ENCODE peak calls at places on chromosomes 5 and 9, in seven cellular contexts. One of them, this sample, is unnamed.
A peak's percentile ranks its signal among the peaks of the same experiment; 100 is the strongest.

GRCh38 chr9:100465270-100465669 is 7.7 kb upstream of the TMEFF1 start:
- DNase-seq in HCT116: no peak
- DNase-seq in HepG2: peak; percentile 81
- DNase-seq in A549: no peak
- DNase-seq in H1: no peak
- DNase-seq in IMR-90: no peak
- DNase-seq in K562: no peak
- DNase-seq in this sample: no peak

GRCh38 chr5:131379071-131379538 is 115.3 kb downstream of the CDC42SE2 start:
- DNase-seq in HCT116: no peak
- DNase-seq in HepG2: peak; percentile 26
- DNase-seq in A549: peak; percentile 23
- DNase-seq in H1: no peak
- DNase-seq in IMR-90: peak; percentile 18
- DNase-seq in K562: no peak
- DNase-seq in this sample: no peak

GRCh38 chr9:21334603-21334968 is 618 bp downstream of the KLHL9 start:
- DNase-seq in HCT116: no peak
- DNase-seq in HepG2: peak; percentile 8
- DNase-seq in A549: peak; percentile 10
- DNase-seq in H1: no peak
- DNase-seq in IMR-90: peak; percentile 13
- DNase-seq in K562: no peak
- DNase-seq in this sample: no peak

GRCh38 chr9:89022071-89022721 is 30.9 kb downstream of the S1PR3 start:
- DNase-seq in HCT116: no peak
- DNase-seq in HepG2: no peak
- DNase-seq in A549: no peak
- DNase-seq in H1: no peak
- DNase-seq in IMR-90: peak; percentile 26
- DNase-seq in K562: no peak
- DNase-seq in this sample: no peak

GRCh38 chr9:15936316-15936869 is 383.6 kb downstream of the CCDC171 start:
- DNase-seq in HCT116: no peak
- DNase-seq in HepG2: no peak
- DNase-seq in A549: no peak
- DNase-seq in H1: no peak
- DNase-seq in IMR-90: peak; percentile 40
- DNase-seq in K562: no peak
- DNase-seq in this sample: peak; percentile 27

GRCh38 chr5:35647128-35647527 is 29.5 kb downstream of the SPEF2 start:
- DNase-seq in HCT116: no peak
- DNase-seq in HepG2: no peak
- DNase-seq in A549: no peak
- DNase-seq in H1: no peak
- DNase-seq in IMR-90: no peak
- DNase-seq in K562: no peak
- DNase-seq in this sample: no peak

GRCh38 chr9:89439571-89439970 is 58.3 kb downstream of the SEMA4D start:
- DNase-seq in HCT116: no peak
- DNase-seq in HepG2: no peak
- DNase-seq in A549: no peak
- DNase-seq in H1: no peak
- DNase-seq in IMR-90: no peak
- DNase-seq in K562: no peak
- DNase-seq in this sample: no peak

GRCh38 chr9:134619983-134620612 is 21.5 kb upstream of the COL5A1 start:
- DNase-seq in HCT116: no peak
- DNase-seq in HepG2: no peak
- DNase-seq in A549: no peak
- DNase-seq in H1: no peak
- DNase-seq in IMR-90: no peak
- DNase-seq in K562: no peak
- DNase-seq in this sample: no peak

GRCh38 chr9:131641618-131642495 is 96.5 kb downstream of the PRRT1B start:
- DNase-seq in HCT116: no peak
- DNase-seq in HepG2: no peak
- DNase-seq in A549: peak; percentile 23
- DNase-seq in H1: no peak
- DNase-seq in IMR-90: no peak
- DNase-seq in K562: no peak
- DNase-seq in this sample: no peak

GRCh38 chr5:117812866-117813265 is 1175.5 kb downstream of the DTWD2 start:
- DNase-seq in HCT116: no peak
- DNase-seq in HepG2: no peak
- DNase-seq in A549: no peak
- DNase-seq in H1: no peak
- DNase-seq in IMR-90: no peak
- DNase-seq in K562: no peak
- DNase-seq in this sample: no peak

GRCh38 chr5:165497707-165498106 is 1992.3 kb downstream of the MAT2B start:
- DNase-seq in HCT116: no peak
- DNase-seq in HepG2: no peak
- DNase-seq in A549: peak; percentile 64
- DNase-seq in H1: peak; percentile 7
- DNase-seq in IMR-90: peak; percentile 3
- DNase-seq in K562: no peak
- DNase-seq in this sample: peak; percentile 2

GRCh38 chr9:75648021-75648420 is 242.5 kb upstream of the PCSK5 start:
- DNase-seq in HCT116: no peak
- DNase-seq in HepG2: no peak
- DNase-seq in A549: no peak
- DNase-seq in H1: no peak
- DNase-seq in IMR-90: no peak
- DNase-seq in K562: no peak
- DNase-seq in this sample: no peak

GRCh38 chr5:84602371-84602771 is 217.7 kb upstream of the EDIL3 start:
- DNase-seq in HCT116: no peak
- DNase-seq in HepG2: no peak
- DNase-seq in A549: no peak
- DNase-seq in H1: no peak
- DNase-seq in IMR-90: no peak
- DNase-seq in K562: no peak
- DNase-seq in this sample: no peak

GRCh38 chr5:139740138-139740992 is 55.2 kb upstream of the PSD2 start:
- DNase-seq in HCT116: no peak
- DNase-seq in HepG2: no peak
- DNase-seq in A549: no peak
- DNase-seq in H1: no peak
- DNase-seq in IMR-90: no peak
- DNase-seq in K562: no peak
- DNase-seq in this sample: no peak

GRCh38 chr9:92170848-92171247 is 55.6 kb upstream of the SPTLC1 start:
- DNase-seq in HCT116: no peak
- DNase-seq in HepG2: no peak
- DNase-seq in A549: no peak
- DNase-seq in H1: no peak
- DNase-seq in IMR-90: no peak
- DNase-seq in K562: no peak
- DNase-seq in this sample: no peak

GRCh38 chr5:89377752-89378455 is 494.9 kb upstream of the MEF2C start:
- DNase-seq in HCT116: no peak
- DNase-seq in HepG2: no peak
- DNase-seq in A549: no peak
- DNase-seq in H1: no peak
- DNase-seq in IMR-90: no peak
- DNase-seq in K562: no peak
- DNase-seq in this sample: no peak

GRCh38 chr5:40594811-40595210 is 84.9 kb upstream of the PTGER4 start:
- DNase-seq in HCT116: no peak
- DNase-seq in HepG2: no peak
- DNase-seq in A549: no peak
- DNase-seq in H1: no peak
- DNase-seq in IMR-90: peak; percentile 56
- DNase-seq in K562: no peak
- DNase-seq in this sample: peak; percentile 17

GRCh38 chr5:11069041-11069440 is 308.0 kb upstream of the DAP start:
- DNase-seq in HCT116: no peak
- DNase-seq in HepG2: no peak
- DNase-seq in A549: no peak
- DNase-seq in H1: no peak
- DNase-seq in IMR-90: no peak
- DNase-seq in K562: no peak
- DNase-seq in this sample: no peak

GRCh38 chr9:76887003-76887821 is 18.7 kb downstream of the PRUNE2 start:
- DNase-seq in HCT116: no peak
- DNase-seq in HepG2: no peak
- DNase-seq in A549: no peak
- DNase-seq in H1: no peak
- DNase-seq in IMR-90: no peak
- DNase-seq in K562: no peak
- DNase-seq in this sample: no peak
- TF ChIP-seq POLR2A in HCT116: no peak
- TF ChIP-seq POLR2A in HepG2: no peak
- TF ChIP-seq POLR2A in A549: no peak
- TF ChIP-seq POLR2A in H1: no peak
- TF ChIP-seq POLR2A in IMR-90: no peak
- TF ChIP-seq POLR2A in K562: no peak
- TF ChIP-seq POLR2A in this sample: no peak

GRCh38 chr9:124290053-124290581 is 32.4 kb downstream of the NEK6 start:
- DNase-seq in HCT116: no peak
- DNase-seq in HepG2: no peak
- DNase-seq in A549: no peak
- DNase-seq in H1: no peak
- DNase-seq in IMR-90: no peak
- DNase-seq in K562: no peak
- DNase-seq in this sample: no peak

GRCh38 chr9:124292696-124293593 is 35.2 kb downstream of the NEK6 start:
- DNase-seq in HCT116: no peak
- DNase-seq in HepG2: no peak
- DNase-seq in A549: no peak
- DNase-seq in H1: no peak
- DNase-seq in IMR-90: no peak
- DNase-seq in K562: no peak
- DNase-seq in this sample: no peak

GRCh38 chr9:124291801-124292396 is 34.1 kb downstream of the NEK6 start:
- DNase-seq in HCT116: no peak
- DNase-seq in HepG2: peak; percentile 32
- DNase-seq in A549: no peak
- DNase-seq in H1: no peak
- DNase-seq in IMR-90: no peak
- DNase-seq in K562: no peak
- DNase-seq in this sample: no peak

GRCh38 chr9:124293712-124294504 is 36.2 kb downstream of the NEK6 start:
- DNase-seq in HCT116: no peak
- DNase-seq in HepG2: no peak
- DNase-seq in A549: no peak
- DNase-seq in H1: no peak
- DNase-seq in IMR-90: no peak
- DNase-seq in K562: no peak
- DNase-seq in this sample: no peak

DNA sequence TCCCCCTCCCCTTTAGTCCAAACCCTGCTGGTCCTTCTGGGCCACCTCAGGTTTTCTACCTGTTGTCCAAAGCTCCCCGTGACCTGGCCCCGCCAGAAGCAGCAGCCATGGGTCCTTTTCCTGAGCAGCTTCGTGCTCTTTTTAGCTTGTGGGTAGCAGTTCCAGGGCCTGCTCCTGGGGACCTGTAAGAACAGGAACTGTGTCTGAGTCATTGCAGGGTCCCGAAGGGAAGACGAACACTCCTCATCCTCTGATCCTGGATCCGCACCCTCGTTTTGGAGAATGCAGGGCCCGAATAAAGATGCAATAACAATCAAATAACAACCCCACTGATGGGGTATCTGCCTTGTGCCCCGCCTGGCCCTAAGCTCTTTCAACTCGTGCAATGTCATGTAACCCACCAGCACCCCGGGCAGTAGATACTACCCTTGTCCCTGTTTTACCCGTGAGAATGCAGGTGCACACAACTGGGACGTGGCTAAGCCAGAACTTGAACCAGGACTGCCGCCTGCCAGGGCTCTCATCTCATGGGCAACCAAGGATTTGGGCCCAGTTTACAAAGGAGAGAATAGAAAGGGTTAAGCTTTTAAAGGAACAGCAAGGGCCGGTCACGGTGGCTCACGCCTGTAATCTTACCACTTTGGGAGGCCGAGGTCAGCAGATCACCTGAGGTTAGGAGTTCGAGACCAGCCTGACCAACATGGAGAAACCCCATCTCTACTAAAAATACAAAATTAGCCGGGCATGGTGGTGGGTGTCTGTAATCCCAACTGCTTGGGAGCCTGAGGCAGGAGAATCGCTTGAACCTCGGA is 33.2 kb downstream of the NEK6 start:
- DNase-seq in HCT116: no peak
- DNase-seq in HepG2: no peak
- DNase-seq in A549: no peak
- DNase-seq in H1: no peak
- DNase-seq in IMR-90: no peak
- DNase-seq in K562: no peak
- DNase-seq in this sample: no peak
- H3K4me1 ChIP-seq in HCT116: peaks cover 73% of the 10 kb centered on the region
- H3K4me1 ChIP-seq in HepG2: peaks cover 78% of the 10 kb centered on the region
- H3K4me1 ChIP-seq in A549: peaks cover 74% of the 10 kb centered on the region
- H3K4me1 ChIP-seq in H1: no peaks in the 10 kb centered on the region
- H3K4me1 ChIP-seq in IMR-90: peaks cover 70% of the 10 kb centered on the region
- H3K4me1 ChIP-seq in K562: peaks cover under 1% of the 10 kb centered on the region
- H3K4me1 ChIP-seq in this sample: peaks cover 47% of the 10 kb centered on the region

GRCh38 chr9:95336281-95336680 is 18.8 kb upstream of the FANCC start:
- DNase-seq in HCT116: no peak
- DNase-seq in HepG2: peak; percentile 30
- DNase-seq in A549: peak; percentile 49
- DNase-seq in H1: no peak
- DNase-seq in IMR-90: no peak
- DNase-seq in K562: no peak
- DNase-seq in this sample: peak; percentile 4
- H3K4me2 ChIP-seq in HCT116: no peak overlapping the region
- H3K4me2 ChIP-seq in HepG2: no peak overlapping the region
- H3K4me2 ChIP-seq in A549: no peak overlapping the region
- H3K4me2 ChIP-seq in H1: no peak overlapping the region
- H3K4me2 ChIP-seq in IMR-90: no peak overlapping the region
- H3K4me2 ChIP-seq in K562: no peak overlapping the region
- H3K4me2 ChIP-seq in this sample: no peak overlapping the region

DNA sequence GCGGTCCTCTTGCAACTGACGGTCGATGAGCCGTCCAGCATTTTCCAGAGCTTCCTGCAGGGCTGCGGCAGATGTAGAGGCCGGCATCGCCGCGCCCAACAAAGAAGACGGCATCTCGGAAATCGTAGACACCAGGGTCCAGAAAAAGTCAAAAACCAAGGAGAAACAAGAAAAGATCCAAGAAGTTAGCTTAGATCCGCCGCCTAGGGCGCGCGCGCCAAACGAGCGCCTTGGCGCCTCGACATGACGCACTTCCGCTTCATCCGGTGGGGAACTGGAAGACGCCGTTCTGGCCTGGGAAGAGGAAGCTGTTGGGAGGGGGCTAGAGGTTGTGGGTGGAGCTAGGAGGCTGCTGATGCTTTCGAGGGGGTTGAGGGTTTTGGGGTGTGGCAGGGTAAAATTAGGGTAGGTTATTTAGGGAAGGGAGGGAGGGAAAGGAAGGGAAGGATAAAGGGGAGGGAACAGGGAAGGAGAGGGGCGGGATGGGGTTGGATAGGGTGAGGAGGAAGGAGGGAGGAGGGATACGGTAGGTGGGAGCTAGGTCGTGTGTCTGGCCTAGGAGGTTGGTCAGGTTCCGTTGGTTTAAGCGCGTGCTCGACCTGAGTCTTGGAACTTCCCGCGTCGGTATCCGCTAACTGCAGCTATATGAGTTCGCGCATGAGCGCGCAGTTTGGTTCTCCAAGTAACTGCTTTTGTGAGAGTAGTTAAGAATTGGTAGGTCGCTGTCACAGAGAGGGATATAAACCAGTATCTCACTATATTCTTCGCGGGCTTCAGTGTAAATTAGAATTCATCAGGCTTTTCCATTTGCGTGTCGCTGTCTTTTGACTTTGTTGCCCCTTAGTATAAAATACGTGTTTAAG is at the start of gene NUP155:
- DNase-seq in HCT116: peak; percentile 95
- DNase-seq in HepG2: peak; percentile 91
- DNase-seq in A549: peak; percentile 98
- DNase-seq in H1: peak; percentile 96
- DNase-seq in IMR-90: peak; percentile 95
- DNase-seq in K562: peak; percentile 96
- DNase-seq in this sample: peak; percentile 94
- TF ChIP-seq POLR2A in HCT116: peak; percentile 90
- TF ChIP-seq POLR2A in HepG2: peak; percentile 61
- TF ChIP-seq POLR2A in A549: peak; percentile 87
- TF ChIP-seq POLR2A in H1: no peak
- TF ChIP-seq POLR2A in IMR-90: peak; percentile 43
- TF ChIP-seq POLR2A in K562: peak; percentile 98
- TF ChIP-seq POLR2A in this sample: peak; percentile 86

This sample was measured in endothelial cell of umbilical vein.